ENCODE peak calls at places on chromosomes 7 and 10, in four cellular contexts. Q is mesenchymal stem cell, A is mammary epithelial cell, T is HCT116. Y is an unnamed sample.

GRCh38 chr10:24292304-24293291 is 83.7 kb downstream of the KIAA1217 start:
- DNase-seq in A (no peak), Q (no peak), T (no peak), Y (peak)

GRCh38 chr7:86911703-86912102 is 147.8 kb downstream of the ELAPOR2 start:
- DNase-seq in A (no peak), Q (no peak), T (no peak), Y (no peak)

GRCh38 chr7:158664406-158664805 is 40.2 kb downstream of the NCAPG2 start:
- DNase-seq in T (no peak), Q (no peak), A (no peak), Y (no peak)

GRCh38 chr7:31763548-31763947 is 76.5 kb downstream of the PPP1R17 start:
- DNase-seq in Q (no peak), A (no peak), T (no peak), Y (no peak)

GRCh38 chr7:41659539-41659938 is 43.4 kb downstream of the INHBA start:
- DNase-seq in A (no peak), Q (no peak), T (no peak), Y (no peak)

GRCh38 chr7:78173192-78173591 is 374.6 kb downstream of the PHTF2 start:
- DNase-seq in Q (no peak), A (no peak), T (no peak), Y (no peak)

GRCh38 chr10:103479135-103479534 is at the start of gene CALHM3:
- DNase-seq in Q (no peak), A (peak), T (peak), Y (no peak)

GRCh38 chr10:113788604-113789083 is 37.2 kb downstream of the PLEKHS1 start:
- DNase-seq in T (peak), A (peak), Q (peak), Y (peak)

GRCh38 chr10:117257701-117258100 is 16.8 kb downstream of the SLC18A2 start:
- DNase-seq in Q (no peak), T (no peak), A (no peak), Y (no peak)

DNA sequence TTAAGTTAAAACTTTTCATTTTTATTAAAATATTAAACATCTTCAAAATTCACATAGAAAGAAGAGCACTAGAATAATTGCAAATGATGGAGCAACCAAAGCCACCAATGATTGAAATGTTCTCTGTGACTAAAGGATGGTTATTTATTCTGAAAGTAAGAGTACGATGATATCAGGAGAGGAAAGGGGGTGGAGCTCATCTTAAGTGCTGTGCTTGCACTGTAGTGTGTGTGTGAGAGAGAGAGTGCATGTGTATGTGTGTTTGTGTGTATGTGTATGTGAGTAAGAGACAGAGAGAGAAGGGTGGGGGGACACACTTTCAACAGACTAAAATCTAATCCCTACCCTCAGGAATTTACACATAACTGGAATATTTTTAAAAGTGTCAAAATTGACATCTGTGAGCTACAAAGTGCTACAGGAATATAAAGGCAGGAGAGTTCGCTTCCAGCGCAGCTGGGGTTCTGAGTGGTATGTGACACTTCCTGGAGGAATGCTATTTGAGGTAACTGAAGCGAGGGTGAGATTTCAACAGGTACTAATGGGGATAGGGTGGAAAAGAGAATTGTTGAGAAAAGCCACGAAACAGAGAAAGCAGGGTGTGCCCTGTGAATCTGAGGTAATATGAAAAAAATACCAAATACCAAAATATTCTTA is 57.2 kb upstream of the SMNDC1 start:
- DNase-seq in T (no peak), A (no peak), Q (no peak), Y (no peak)
- H3K9ac ChIP-seq in T (no peak), A (no peak), Q (no peak), Y (no peak)

GRCh38 chr7:27103489-27104226 is 1.2 kb upstream of the HOXA2 start:
- DNase-seq in A (peak), Q (peak), T (no peak), Y (peak)

GRCh38 chr7:27100601-27101187 is 1.8 kb downstream of the HOXA2 start:
- DNase-seq in T (no peak), A (no peak), Q (no peak), Y (peak)

GRCh38 chr7:27101188-27101905 is 1.1 kb downstream of the HOXA2 start:
- DNase-seq in Q (peak), T (no peak), A (peak), Y (peak)

GRCh38 chr7:27102578-27103442 is at the start of gene HOXA2:
- DNase-seq in A (peak), Q (peak), T (no peak), Y (peak)

GRCh38 chr7:27101906-27102577 is 441 bp downstream of the HOXA2 start:
- DNase-seq in A (no peak), Q (no peak), T (no peak), Y (peak)
- H2AFZ ChIP-seq in A (peak), Q (no peak), T (no peak), Y (no peak)

GRCh38 chr7:55556492-55556891 is 15.8 kb downstream of the VOPP1 start:
- DNase-seq in A (no peak), T (no peak), Q (no peak), Y (no peak)
- H3K4me2 ChIP-seq in A (no peak), T (no peak), Q (no peak), Y (no peak)

GRCh38 chr10:71788954-71789353 is 15.6 kb upstream of the VSIR start:
- DNase-seq in Q (no peak), T (no peak), A (no peak), Y (no peak)

GRCh38 chr10:71795248-71795647 is 21.9 kb upstream of the VSIR start:
- DNase-seq in T (no peak), A (no peak), Q (peak), Y (peak)

GRCh38 chr10:71790749-71791440 is 17.6 kb upstream of the VSIR start:
- DNase-seq in T (no peak), Q (no peak), A (no peak), Y (no peak)

GRCh38 chr10:71784679-71785272 is 11.5 kb upstream of the VSIR start:
- DNase-seq in A (no peak), Q (no peak), T (no peak), Y (no peak)

GRCh38 chr10:71789871-71790270 is 16.6 kb upstream of the VSIR start:
- DNase-seq in T (no peak), Q (no peak), A (no peak), Y (no peak)
- H3K9ac ChIP-seq in T (no peak), Q (no peak), A (no peak), Y (no peak)

DNA sequence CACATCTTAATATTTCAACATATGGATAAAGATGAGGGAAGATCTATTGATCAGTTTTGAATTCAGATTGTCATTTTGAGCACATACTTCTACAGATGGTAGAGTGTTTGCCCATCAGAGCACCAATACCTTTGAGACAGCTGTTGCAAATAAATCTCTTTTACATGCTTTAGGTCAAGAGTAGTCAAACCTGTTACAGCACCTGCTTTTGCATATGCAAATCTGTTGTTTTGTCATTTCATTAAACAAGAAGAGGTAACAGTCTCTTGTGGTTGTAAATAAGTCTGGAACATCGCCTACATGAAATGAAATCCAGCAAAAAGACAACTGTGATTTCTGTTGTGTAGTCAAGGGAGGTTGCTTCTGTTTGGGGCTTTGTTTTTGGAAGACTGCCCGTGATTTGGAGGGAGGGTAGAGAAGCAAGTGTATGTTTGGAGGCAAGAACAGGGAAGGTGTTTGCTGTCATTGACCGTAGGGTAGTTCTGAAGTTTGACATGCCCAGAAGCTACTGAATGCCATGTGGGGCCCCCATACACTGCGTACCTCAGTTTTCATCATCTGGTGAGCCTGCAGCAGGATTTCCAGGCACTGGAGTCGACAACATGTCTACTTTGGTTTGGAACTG is 233.6 kb upstream of the PPP1R3A start:
- DNase-seq in A (no peak), T (no peak), Q (no peak), Y (no peak)
- H2AFZ ChIP-seq in A (no peak), T (no peak), Q (no peak), Y (no peak)

GRCh38 chr10:110007701-110008517 is at the start of gene ADD3:
- DNase-seq in T (peak), A (peak), Q (peak), Y (peak)
- H3K4me2 ChIP-seq in T (peak), A (peak), Q (peak), Y (peak)

DNA sequence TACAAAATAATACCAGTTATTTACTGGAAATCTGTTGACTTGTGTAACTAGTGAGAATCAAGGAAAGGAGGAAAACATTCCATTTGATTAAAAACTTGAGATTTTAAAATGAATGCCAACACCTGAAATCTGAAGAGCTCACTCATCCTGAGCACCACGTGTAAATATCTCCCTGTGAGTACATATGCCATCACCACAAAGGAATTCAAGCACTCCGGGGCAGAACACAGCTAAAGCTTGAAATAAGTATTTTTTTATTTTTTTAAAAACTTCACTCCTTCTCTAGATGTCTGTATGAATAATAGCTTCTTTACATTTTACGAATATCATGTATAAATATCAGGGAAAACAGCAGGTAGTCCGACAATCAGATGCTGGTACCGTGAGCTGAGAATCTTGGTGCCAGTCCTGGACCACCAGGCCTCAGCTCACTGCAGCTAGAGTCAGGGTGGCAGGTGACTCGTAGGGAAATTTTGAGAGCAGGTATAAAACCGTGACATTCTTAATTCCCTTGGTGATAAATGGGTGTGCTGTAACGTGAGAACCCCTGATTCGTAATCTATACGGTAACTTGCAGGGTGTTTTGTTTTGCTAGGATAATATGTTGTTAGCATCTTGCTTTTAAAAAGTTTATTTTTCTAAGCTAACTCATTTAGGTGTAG is 12.7 kb downstream of the LMTK2 start:
- DNase-seq in Q (peak), A (peak), T (no peak), Y (peak)
- H3K9ac ChIP-seq in Q (peak), A (peak), T (no peak), Y (peak)

GRCh38 chr10:131647789-131648188 is 253.0 kb upstream of the PPP2R2D start:
- DNase-seq in Q (no peak), T (no peak), A (no peak), Y (no peak)
- H2AFZ ChIP-seq in Q (no peak), T (no peak), A (no peak), Y (no peak)

Y was measured in astrocyte.